ENCODE peak calls at places on chromosome 14, in four cellular contexts. W, N, K and A are unnamed samples. For H3K36me3 and H3K27me3, the result is how much of the 10 kb centered on the place peaks cover.

GRCh38 chr14:104288272-104288671 is 149.9 kb downstream of the KIF26A start:
- DNase-seq in W (no peak), N (no peak), K (no peak), A (no peak)

GRCh38 chr14:40847496-40847895 is 759.2 kb upstream of the LRFN5 start:
- DNase-seq in W (no peak), N (no peak), K (no peak), A (no peak)

GRCh38 chr14:105261781-105262180 is 13.4 kb downstream of the BTBD6 start:
- DNase-seq in W (no peak), N (no peak), K (no peak), A (no peak)

GRCh38 chr14:78358631-78359030 is 188.5 kb downstream of the NRXN3 start:
- DNase-seq in W (no peak), N (no peak), K (no peak), A (no peak)

GRCh38 chr14:36556811-36557433 is 25.5 kb downstream of the NKX2-8 start:
- DNase-seq in W (peak), N (peak), K (no peak), A (no peak)

GRCh38 chr14:21155963-21156362 is at the start of gene OR5AU1:
- DNase-seq in W (no peak), N (no peak), K (no peak), A (no peak)

GRCh38 chr14:77989441-77989891 is 180.7 kb upstream of the NRXN3 start:
- DNase-seq in W (peak), N (no peak), K (no peak), A (no peak)

GRCh38 chr14:79581912-79582576 is 629.3 kb downstream of the DIO2 start:
- DNase-seq in W (no peak), N (peak), K (no peak), A (no peak)

GRCh38 chr14:92568621-92569479 is 55.3 kb downstream of the RIN3 start:
- DNase-seq in W (no peak), N (no peak), K (no peak), A (no peak)

GRCh38 chr14:70281938-70282337 is 77.5 kb downstream of the COX16 start:
- DNase-seq in W (peak), N (no peak), K (no peak), A (no peak)

GRCh38 chr14:52473557-52473956 is 78.7 kb downstream of the TXNDC16 start:
- DNase-seq in W (peak), N (peak), K (no peak), A (no peak)

GRCh38 chr14:46988312-46988711 is 336.7 kb upstream of the RPL10L start:
- DNase-seq in W (no peak), N (no peak), K (no peak), A (no peak)

GRCh38 chr14:50783542-50783941 is 47.4 kb downstream of the NIN start:
- DNase-seq in W (no peak), N (no peak), K (no peak), A (no peak)

GRCh38 chr14:50784683-50785505 is 46.1 kb downstream of the NIN start:
- DNase-seq in W (peak), N (no peak), K (no peak), A (no peak)

GRCh38 chr14:50790568-50790967 is 40.4 kb downstream of the NIN start:
- DNase-seq in W (no peak), N (peak), K (no peak), A (no peak)

GRCh38 chr14:50785506-50786063 is 45.4 kb downstream of the NIN start:
- DNase-seq in W (peak), N (no peak), K (no peak), A (no peak)

GRCh38 chr14:50786821-50787464 is 44.0 kb downstream of the NIN start:
- DNase-seq in W (no peak), N (no peak), K (no peak), A (no peak)
- H3K36me3 ChIP-seq in W (under half), N (under half), K (under half), A (under half)

DNA sequence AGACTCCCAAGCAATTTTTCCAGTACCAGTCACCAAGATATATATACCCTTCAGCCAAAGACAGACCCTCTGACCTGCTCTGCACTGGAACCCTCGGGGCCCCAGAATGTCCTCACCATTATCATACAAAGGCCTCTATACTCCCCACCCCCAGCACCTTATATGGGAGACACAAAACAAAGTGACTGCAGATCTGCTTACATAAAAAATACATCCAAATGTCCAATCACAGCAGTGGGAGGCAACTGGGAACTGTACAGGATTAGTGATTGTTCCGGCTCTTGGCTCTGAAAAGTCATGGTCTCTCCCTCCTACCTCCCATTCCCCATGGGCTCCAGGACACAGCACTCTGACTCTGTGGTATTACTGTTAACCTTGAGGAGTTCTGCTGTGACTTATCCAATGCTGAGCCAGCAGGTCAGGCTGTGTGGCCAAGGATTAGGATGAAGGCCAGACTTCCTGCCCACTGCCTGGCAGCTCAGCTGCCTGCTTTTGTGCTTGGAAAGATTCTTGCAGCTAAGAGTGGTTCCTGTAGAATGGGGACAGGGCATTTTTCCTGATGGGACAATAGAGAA is 13.7 kb downstream of the OXA1L start:
- DNase-seq in W (no peak), N (peak), K (no peak), A (no peak)
- H3K4me3 ChIP-seq in W (no peak), N (no peak), K (no peak), A (no peak)

DNA sequence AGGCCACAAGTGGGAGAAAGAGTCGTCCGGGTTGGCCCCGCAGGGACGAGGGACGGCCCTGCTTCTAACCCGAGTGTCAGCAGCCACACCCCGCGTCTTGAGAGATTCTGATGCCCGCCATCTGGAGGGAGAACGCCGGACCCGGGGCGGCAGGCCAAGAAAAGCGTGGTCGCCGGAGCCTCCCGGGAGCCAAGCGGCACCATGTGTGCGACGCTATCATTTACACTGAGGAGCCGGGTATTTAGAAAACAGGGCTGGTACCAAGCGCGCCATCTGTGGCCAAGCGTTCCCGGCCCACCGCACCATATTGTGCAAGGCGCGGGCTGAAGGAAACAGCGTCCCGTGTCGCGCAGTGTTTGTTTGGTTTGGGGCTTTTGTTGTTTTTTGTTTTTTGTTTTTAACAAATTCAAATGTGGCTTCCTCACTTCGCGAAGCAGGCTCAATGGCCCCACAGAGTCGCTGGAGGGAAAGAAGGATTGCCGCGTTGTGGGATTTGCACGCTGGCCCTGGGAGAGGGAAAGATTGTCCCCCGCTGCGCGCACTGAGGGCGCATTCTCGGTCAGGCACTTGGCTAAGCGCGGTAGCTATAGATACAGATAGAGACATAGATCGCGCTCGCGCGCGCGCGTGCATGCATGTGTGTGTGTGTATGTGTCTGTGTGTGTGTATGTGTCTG is 153.8 kb downstream of the BCL11B start:
- DNase-seq in W (no peak), N (no peak), K (no peak), A (no peak)
- H3K27me3 ChIP-seq in W (under half), N (under half), K (under half), A (under half)

GRCh38 chr14:94056579-94057308 is 24.3 kb downstream of the DDX24 start:
- DNase-seq in W (no peak), N (no peak), K (no peak), A (no peak)

GRCh38 chr14:94051779-94052178 is 25.6 kb downstream of the OTUB2 start:
- DNase-seq in W (no peak), N (no peak), K (no peak), A (no peak)

GRCh38 chr14:94054936-94055335 is 26.1 kb downstream of the DDX24 start:
- DNase-seq in W (no peak), N (no peak), K (no peak), A (no peak)

GRCh38 chr14:94052662-94053061 is 26.5 kb downstream of the OTUB2 start:
- DNase-seq in W (no peak), N (no peak), K (no peak), A (no peak)

DNA sequence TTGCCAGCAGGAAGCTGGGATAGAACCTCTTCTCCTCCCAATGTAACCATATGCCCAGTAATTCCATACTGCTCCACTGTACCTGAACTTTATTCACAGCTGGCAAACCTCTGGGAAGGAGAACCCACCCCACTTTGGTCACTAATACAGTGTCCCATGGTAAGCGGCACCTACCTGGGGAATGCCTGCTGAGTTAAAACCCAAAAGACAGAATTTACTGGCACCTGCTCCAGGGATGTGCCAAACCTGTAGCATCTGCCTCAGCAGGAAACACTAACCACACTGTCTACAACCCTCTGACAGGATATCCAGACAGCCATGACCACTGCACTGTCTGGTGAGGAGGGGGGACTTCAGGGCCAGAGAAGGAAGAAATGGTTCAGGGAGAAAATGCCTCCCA is 26.6 kb downstream of the DDX24 start:
- DNase-seq in W (no peak), N (no peak), K (no peak), A (no peak)
- H3K36me3 ChIP-seq in W (under half), N (half or more), K (half or more), A (under half)

DNA sequence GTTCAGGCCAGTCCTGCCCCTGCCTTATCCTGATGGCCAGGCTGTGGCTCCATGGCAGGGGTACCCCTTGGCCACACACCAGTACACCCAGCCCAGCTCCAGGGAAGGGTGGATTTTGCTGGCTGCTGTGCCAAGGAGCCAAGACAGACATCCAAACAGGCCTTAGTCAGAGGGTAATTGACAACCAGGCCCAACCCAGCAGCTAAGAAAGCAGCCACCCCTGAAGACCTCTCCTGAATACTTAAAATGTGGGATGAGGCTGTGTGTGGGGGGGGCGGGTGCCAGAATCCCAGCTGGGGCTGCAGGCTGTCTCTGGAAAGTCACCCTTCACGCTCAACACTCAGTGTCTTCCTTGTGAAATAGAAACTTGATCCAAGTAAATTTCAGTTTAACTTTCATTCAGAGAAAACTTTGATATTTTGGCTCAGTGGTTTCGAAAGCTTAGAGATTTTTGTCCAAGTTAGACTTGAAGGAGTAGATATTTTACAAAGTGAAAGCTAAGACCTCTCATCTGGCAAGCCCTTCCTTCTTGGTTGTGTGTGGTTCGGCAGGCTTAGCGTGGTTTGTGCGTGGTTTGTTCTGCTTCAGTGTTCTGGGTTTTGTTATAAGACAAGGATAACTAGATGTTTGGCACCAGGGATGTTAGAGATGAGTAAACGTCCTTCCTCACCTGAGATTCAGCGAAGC is 5.1 kb downstream of the PAPLN start:
- DNase-seq in W (no peak), N (no peak), K (no peak), A (no peak)
- H3K4me3 ChIP-seq in W (no peak), N (no peak), K (no peak), A (peak)

GRCh38 chr14:89028462-89029134 is 204.1 kb downstream of the TTC8 start:
- DNase-seq in W (no peak), N (no peak), K (no peak), A (no peak)
- H3K27me3 ChIP-seq in W (half or more), N (under half), K (under half), A (under half)

DNA sequence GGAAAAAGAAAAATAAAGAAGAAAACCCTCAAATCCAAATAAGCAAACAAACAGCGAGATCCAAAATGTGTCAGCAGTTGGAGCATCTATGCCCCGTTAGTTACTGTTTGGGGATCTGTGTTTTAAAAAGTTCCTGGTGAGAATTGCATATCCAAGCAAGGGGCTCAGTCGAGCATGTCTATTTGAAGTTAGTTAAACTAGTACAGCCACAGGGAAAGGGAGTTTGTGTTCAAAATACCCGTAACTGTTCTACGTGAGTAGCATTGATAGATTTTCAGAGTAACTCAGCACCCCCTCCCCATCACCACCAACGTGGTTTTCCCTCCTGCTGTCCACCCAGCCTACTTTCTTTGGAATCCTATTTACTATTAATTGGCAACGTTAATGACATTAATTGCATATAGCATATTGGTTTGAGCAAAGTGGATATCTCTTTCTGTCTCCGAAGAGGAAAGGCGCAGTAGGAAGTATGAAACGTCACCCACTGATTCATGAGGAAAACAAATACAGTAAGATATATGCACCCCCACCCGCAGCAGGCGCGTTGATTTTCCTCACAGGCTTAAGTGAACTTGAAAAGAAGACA is 1.5 kb downstream of the NPAS3 start:
- DNase-seq in W (peak), N (no peak), K (no peak), A (no peak)
- H3K36me3 ChIP-seq in W (under half), N (under half), K (under half), A (under half)